ENCODE peak calls at places on chromosomes 12 and 14, in seven cellular contexts. One of them, this sample, is unnamed.
A peak's percentile ranks its signal among the peaks of the same experiment; 100 is the strongest.

GRCh38 chr12:124232654-124232987 is 62.3 kb upstream of the RFLNA start:
- DNase-seq in stimulated activated CD4-positive, alpha-beta T cell treated with anti-CD3 and anti-CD28 coated beads, Interleukin-15, amount 100 ng/mL, for 1 hour: no peak
- DNase-seq in astrocyte of the cerebellum: no peak
- DNase-seq in iris pigment epithelial cell: no peak
- DNase-seq in GM06990: no peak
- DNase-seq in NCI-H345: no peak
- DNase-seq in NAMALWA: no peak
- DNase-seq in this sample: no peak

GRCh38 chr12:132766380-132767085 is 4.9 kb upstream of the ANKLE2 start:
- DNase-seq in stimulated activated CD4-positive, alpha-beta T cell treated with anti-CD3 and anti-CD28 coated beads, Interleukin-15, amount 100 ng/mL, for 1 hour: no peak
- DNase-seq in astrocyte of the cerebellum: no peak
- DNase-seq in iris pigment epithelial cell: no peak
- DNase-seq in GM06990: no peak
- DNase-seq in NCI-H345: no peak
- DNase-seq in NAMALWA: no peak
- DNase-seq in this sample: no peak

GRCh38 chr12:43742106-43742505 is 16.5 kb downstream of the PUS7L start:
- DNase-seq in stimulated activated CD4-positive, alpha-beta T cell treated with anti-CD3 and anti-CD28 coated beads, Interleukin-15, amount 100 ng/mL, for 1 hour: no peak
- DNase-seq in astrocyte of the cerebellum: peak; percentile 46
- DNase-seq in iris pigment epithelial cell: peak; percentile 95
- DNase-seq in GM06990: no peak
- DNase-seq in NCI-H345: no peak
- DNase-seq in NAMALWA: no peak
- DNase-seq in this sample: no peak

GRCh38 chr12:116544656-116545055 is 14.5 kb upstream of the MAP1LC3B2 start:
- DNase-seq in stimulated activated CD4-positive, alpha-beta T cell treated with anti-CD3 and anti-CD28 coated beads, Interleukin-15, amount 100 ng/mL, for 1 hour: no peak
- DNase-seq in astrocyte of the cerebellum: no peak
- DNase-seq in iris pigment epithelial cell: no peak
- DNase-seq in GM06990: no peak
- DNase-seq in NCI-H345: no peak
- DNase-seq in NAMALWA: no peak
- DNase-seq in this sample: no peak

GRCh38 chr12:103677341-103677740 is 90.3 kb downstream of the STAB2 start:
- DNase-seq in stimulated activated CD4-positive, alpha-beta T cell treated with anti-CD3 and anti-CD28 coated beads, Interleukin-15, amount 100 ng/mL, for 1 hour: no peak
- DNase-seq in astrocyte of the cerebellum: no peak
- DNase-seq in iris pigment epithelial cell: no peak
- DNase-seq in GM06990: no peak
- DNase-seq in NCI-H345: peak; percentile 31
- DNase-seq in NAMALWA: no peak
- DNase-seq in this sample: no peak

GRCh38 chr12:130137141-130138018 is 24.9 kb upstream of the FZD10 start:
- DNase-seq in stimulated activated CD4-positive, alpha-beta T cell treated with anti-CD3 and anti-CD28 coated beads, Interleukin-15, amount 100 ng/mL, for 1 hour: no peak
- DNase-seq in astrocyte of the cerebellum: no peak
- DNase-seq in iris pigment epithelial cell: no peak
- DNase-seq in GM06990: no peak
- DNase-seq in NCI-H345: peak; percentile 82
- DNase-seq in NAMALWA: no peak
- DNase-seq in this sample: no peak

GRCh38 chr12:62429457-62429856 is 37.2 kb upstream of the MON2 start:
- DNase-seq in stimulated activated CD4-positive, alpha-beta T cell treated with anti-CD3 and anti-CD28 coated beads, Interleukin-15, amount 100 ng/mL, for 1 hour: no peak
- DNase-seq in astrocyte of the cerebellum: no peak
- DNase-seq in iris pigment epithelial cell: no peak
- DNase-seq in GM06990: no peak
- DNase-seq in NCI-H345: no peak
- DNase-seq in NAMALWA: no peak
- DNase-seq in this sample: no peak

GRCh38 chr14:61120576-61120975 is 139.5 kb downstream of the SLC38A6 start:
- DNase-seq in stimulated activated CD4-positive, alpha-beta T cell treated with anti-CD3 and anti-CD28 coated beads, Interleukin-15, amount 100 ng/mL, for 1 hour: no peak
- DNase-seq in astrocyte of the cerebellum: no peak
- DNase-seq in iris pigment epithelial cell: no peak
- DNase-seq in GM06990: no peak
- DNase-seq in NCI-H345: no peak
- DNase-seq in NAMALWA: no peak
- DNase-seq in this sample: no peak

GRCh38 chr14:101114726-101115481 is 211.4 kb upstream of the RTL1 start:
- DNase-seq in stimulated activated CD4-positive, alpha-beta T cell treated with anti-CD3 and anti-CD28 coated beads, Interleukin-15, amount 100 ng/mL, for 1 hour: no peak
- DNase-seq in astrocyte of the cerebellum: no peak
- DNase-seq in iris pigment epithelial cell: no peak
- DNase-seq in GM06990: no peak
- DNase-seq in NCI-H345: no peak
- DNase-seq in NAMALWA: no peak
- DNase-seq in this sample: no peak

GRCh38 chr14:23389396-23389795 is 12.6 kb downstream of the CMTM5 start:
- DNase-seq in stimulated activated CD4-positive, alpha-beta T cell treated with anti-CD3 and anti-CD28 coated beads, Interleukin-15, amount 100 ng/mL, for 1 hour: no peak
- DNase-seq in astrocyte of the cerebellum: no peak
- DNase-seq in iris pigment epithelial cell: no peak
- DNase-seq in GM06990: no peak
- DNase-seq in NCI-H345: no peak
- DNase-seq in NAMALWA: no peak
- DNase-seq in this sample: no peak

GRCh38 chr14:72714094-72714493 is 179.8 kb downstream of the DPF3 start:
- DNase-seq in stimulated activated CD4-positive, alpha-beta T cell treated with anti-CD3 and anti-CD28 coated beads, Interleukin-15, amount 100 ng/mL, for 1 hour: no peak
- DNase-seq in astrocyte of the cerebellum: no peak
- DNase-seq in iris pigment epithelial cell: no peak
- DNase-seq in GM06990: peak; percentile 72
- DNase-seq in NCI-H345: no peak
- DNase-seq in NAMALWA: no peak
- DNase-seq in this sample: no peak

GRCh38 chr12:11716794-11717532 is 67.5 kb downstream of the ETV6 start:
- DNase-seq in stimulated activated CD4-positive, alpha-beta T cell treated with anti-CD3 and anti-CD28 coated beads, Interleukin-15, amount 100 ng/mL, for 1 hour: no peak
- DNase-seq in astrocyte of the cerebellum: no peak
- DNase-seq in iris pigment epithelial cell: peak; percentile 37
- DNase-seq in GM06990: no peak
- DNase-seq in NCI-H345: no peak
- DNase-seq in NAMALWA: no peak
- DNase-seq in this sample: no peak

GRCh38 chr12:4115570-4115969 is 158.0 kb upstream of the CCND2 start:
- DNase-seq in stimulated activated CD4-positive, alpha-beta T cell treated with anti-CD3 and anti-CD28 coated beads, Interleukin-15, amount 100 ng/mL, for 1 hour: no peak
- DNase-seq in astrocyte of the cerebellum: no peak
- DNase-seq in iris pigment epithelial cell: no peak
- DNase-seq in GM06990: no peak
- DNase-seq in NCI-H345: no peak
- DNase-seq in NAMALWA: no peak
- DNase-seq in this sample: no peak

GRCh38 chr14:46250113-46250703 is 401.4 kb downstream of the RPL10L start:
- DNase-seq in stimulated activated CD4-positive, alpha-beta T cell treated with anti-CD3 and anti-CD28 coated beads, Interleukin-15, amount 100 ng/mL, for 1 hour: no peak
- DNase-seq in astrocyte of the cerebellum: peak; percentile 1
- DNase-seq in iris pigment epithelial cell: peak; percentile 28
- DNase-seq in GM06990: no peak
- DNase-seq in NCI-H345: peak; percentile 2
- DNase-seq in NAMALWA: peak; percentile 18
- DNase-seq in this sample: no peak

GRCh38 chr12:131929530-131930456 is 717 bp downstream of the PUS1 start:
- DNase-seq in stimulated activated CD4-positive, alpha-beta T cell treated with anti-CD3 and anti-CD28 coated beads, Interleukin-15, amount 100 ng/mL, for 1 hour: no peak
- DNase-seq in astrocyte of the cerebellum: no peak
- DNase-seq in iris pigment epithelial cell: peak; percentile 38
- DNase-seq in GM06990: peak; percentile 67
- DNase-seq in NCI-H345: peak; percentile 14
- DNase-seq in NAMALWA: peak; percentile 58
- DNase-seq in this sample: no peak

GRCh38 chr14:22460461-22461195 is 128.4 kb downstream of the DAD1 start:
- DNase-seq in stimulated activated CD4-positive, alpha-beta T cell treated with anti-CD3 and anti-CD28 coated beads, Interleukin-15, amount 100 ng/mL, for 1 hour: no peak
- DNase-seq in astrocyte of the cerebellum: no peak
- DNase-seq in iris pigment epithelial cell: peak; percentile 75
- DNase-seq in GM06990: peak; percentile 39
- DNase-seq in NCI-H345: no peak
- DNase-seq in NAMALWA: no peak
- DNase-seq in this sample: no peak

GRCh38 chr12:110426300-110426910 is 22.9 kb upstream of the ANAPC7 start:
- DNase-seq in stimulated activated CD4-positive, alpha-beta T cell treated with anti-CD3 and anti-CD28 coated beads, Interleukin-15, amount 100 ng/mL, for 1 hour: no peak
- DNase-seq in astrocyte of the cerebellum: no peak
- DNase-seq in iris pigment epithelial cell: no peak
- DNase-seq in GM06990: no peak
- DNase-seq in NCI-H345: no peak
- DNase-seq in NAMALWA: no peak
- DNase-seq in this sample: no peak

GRCh38 chr12:43057561-43057960 is 468.0 kb upstream of the PRICKLE1 start:
- DNase-seq in stimulated activated CD4-positive, alpha-beta T cell treated with anti-CD3 and anti-CD28 coated beads, Interleukin-15, amount 100 ng/mL, for 1 hour: no peak
- DNase-seq in astrocyte of the cerebellum: peak; percentile 28
- DNase-seq in iris pigment epithelial cell: peak; percentile 24
- DNase-seq in GM06990: no peak
- DNase-seq in NCI-H345: no peak
- DNase-seq in NAMALWA: no peak
- DNase-seq in this sample: no peak

GRCh38 chr12:117857632-117858274 is 111.0 kb downstream of the KSR2 start:
- DNase-seq in stimulated activated CD4-positive, alpha-beta T cell treated with anti-CD3 and anti-CD28 coated beads, Interleukin-15, amount 100 ng/mL, for 1 hour: peak; percentile 20
- DNase-seq in astrocyte of the cerebellum: no peak
- DNase-seq in iris pigment epithelial cell: peak; percentile 56
- DNase-seq in GM06990: no peak
- DNase-seq in NCI-H345: peak; percentile 46
- DNase-seq in NAMALWA: peak; percentile 79
- DNase-seq in this sample: no peak

GRCh38 chr12:31868980-31869379 is 90.2 kb upstream of the RESF1 start:
- DNase-seq in stimulated activated CD4-positive, alpha-beta T cell treated with anti-CD3 and anti-CD28 coated beads, Interleukin-15, amount 100 ng/mL, for 1 hour: no peak
- DNase-seq in astrocyte of the cerebellum: no peak
- DNase-seq in iris pigment epithelial cell: peak; percentile 36
- DNase-seq in GM06990: no peak
- DNase-seq in NCI-H345: peak; percentile 47
- DNase-seq in NAMALWA: no peak
- DNase-seq in this sample: no peak

GRCh38 chr14:24224618-24225071 is 7.5 kb downstream of the NEDD8 start:
- DNase-seq in stimulated activated CD4-positive, alpha-beta T cell treated with anti-CD3 and anti-CD28 coated beads, Interleukin-15, amount 100 ng/mL, for 1 hour: no peak
- DNase-seq in astrocyte of the cerebellum: peak; percentile 66
- DNase-seq in iris pigment epithelial cell: peak; percentile 95
- DNase-seq in GM06990: no peak
- DNase-seq in NCI-H345: no peak
- DNase-seq in NAMALWA: no peak
- DNase-seq in this sample: no peak

GRCh38 chr14:91249841-91250616 is 5.5 kb upstream of the GPR68 start:
- DNase-seq in stimulated activated CD4-positive, alpha-beta T cell treated with anti-CD3 and anti-CD28 coated beads, Interleukin-15, amount 100 ng/mL, for 1 hour: no peak
- DNase-seq in astrocyte of the cerebellum: no peak
- DNase-seq in iris pigment epithelial cell: peak; percentile 36
- DNase-seq in GM06990: peak; percentile 86
- DNase-seq in NCI-H345: peak; percentile 34
- DNase-seq in NAMALWA: peak; percentile 83
- DNase-seq in this sample: no peak

GRCh38 chr12:32107376-32108267 is 975 bp downstream of the BICD1 start:
- DNase-seq in stimulated activated CD4-positive, alpha-beta T cell treated with anti-CD3 and anti-CD28 coated beads, Interleukin-15, amount 100 ng/mL, for 1 hour: peak; percentile 20
- DNase-seq in astrocyte of the cerebellum: no peak
- DNase-seq in iris pigment epithelial cell: peak; percentile 83
- DNase-seq in GM06990: no peak
- DNase-seq in NCI-H345: peak; percentile 41
- DNase-seq in NAMALWA: peak; percentile 54
- DNase-seq in this sample: no peak

GRCh38 chr14:63273717-63274673 is 44.7 kb downstream of the GPHB5 start:
- DNase-seq in stimulated activated CD4-positive, alpha-beta T cell treated with anti-CD3 and anti-CD28 coated beads, Interleukin-15, amount 100 ng/mL, for 1 hour: no peak
- DNase-seq in astrocyte of the cerebellum: no peak
- DNase-seq in iris pigment epithelial cell: no peak
- DNase-seq in GM06990: no peak
- DNase-seq in NCI-H345: no peak
- DNase-seq in NAMALWA: no peak
- DNase-seq in this sample: no peak

GRCh38 chr14:26180221-26180620 is 417.6 kb downstream of the NOVA1 start:
- DNase-seq in stimulated activated CD4-positive, alpha-beta T cell treated with anti-CD3 and anti-CD28 coated beads, Interleukin-15, amount 100 ng/mL, for 1 hour: no peak
- DNase-seq in astrocyte of the cerebellum: no peak
- DNase-seq in iris pigment epithelial cell: no peak
- DNase-seq in GM06990: no peak
- DNase-seq in NCI-H345: peak; percentile 88
- DNase-seq in NAMALWA: no peak
- DNase-seq in this sample: no peak

GRCh38 chr14:104927432-104927816 is 2.7 kb downstream of the PLD4 start:
- DNase-seq in stimulated activated CD4-positive, alpha-beta T cell treated with anti-CD3 and anti-CD28 coated beads, Interleukin-15, amount 100 ng/mL, for 1 hour: no peak
- DNase-seq in astrocyte of the cerebellum: no peak
- DNase-seq in iris pigment epithelial cell: no peak
- DNase-seq in GM06990: no peak
- DNase-seq in NCI-H345: no peak
- DNase-seq in NAMALWA: no peak
- DNase-seq in this sample: no peak

GRCh38 chr12:113190761-113191160 is 5.2 kb downstream of the RITA1 start:
- DNase-seq in stimulated activated CD4-positive, alpha-beta T cell treated with anti-CD3 and anti-CD28 coated beads, Interleukin-15, amount 100 ng/mL, for 1 hour: no peak
- DNase-seq in astrocyte of the cerebellum: no peak
- DNase-seq in iris pigment epithelial cell: peak; percentile 57
- DNase-seq in GM06990: no peak
- DNase-seq in NCI-H345: no peak
- DNase-seq in NAMALWA: no peak
- DNase-seq in this sample: no peak

GRCh38 chr12:53292441-53292840 is 2.9 kb upstream of the PFDN5 start:
- DNase-seq in stimulated activated CD4-positive, alpha-beta T cell treated with anti-CD3 and anti-CD28 coated beads, Interleukin-15, amount 100 ng/mL, for 1 hour: no peak
- DNase-seq in astrocyte of the cerebellum: no peak
- DNase-seq in iris pigment epithelial cell: no peak
- DNase-seq in GM06990: no peak
- DNase-seq in NCI-H345: peak; percentile 79
- DNase-seq in NAMALWA: no peak
- DNase-seq in this sample: no peak

GRCh38 chr12:11765817-11766794 is 116.6 kb downstream of the ETV6 start:
- DNase-seq in stimulated activated CD4-positive, alpha-beta T cell treated with anti-CD3 and anti-CD28 coated beads, Interleukin-15, amount 100 ng/mL, for 1 hour: peak; percentile 51
- DNase-seq in astrocyte of the cerebellum: peak; percentile 63
- DNase-seq in iris pigment epithelial cell: peak; percentile 80
- DNase-seq in GM06990: peak; percentile 78
- DNase-seq in NCI-H345: no peak
- DNase-seq in NAMALWA: peak; percentile 40
- DNase-seq in this sample: no peak

GRCh38 chr12:2958432-2959193 is 584 bp upstream of the TEAD4 start:
- DNase-seq in stimulated activated CD4-positive, alpha-beta T cell treated with anti-CD3 and anti-CD28 coated beads, Interleukin-15, amount 100 ng/mL, for 1 hour: no peak
- DNase-seq in astrocyte of the cerebellum: no peak
- DNase-seq in iris pigment epithelial cell: peak; percentile 59
- DNase-seq in GM06990: no peak
- DNase-seq in NCI-H345: peak; percentile 73
- DNase-seq in NAMALWA: no peak
- DNase-seq in this sample: no peak

GRCh38 chr12:1518763-1519516 is 75.4 kb downstream of the FBXL14 start:
- DNase-seq in stimulated activated CD4-positive, alpha-beta T cell treated with anti-CD3 and anti-CD28 coated beads, Interleukin-15, amount 100 ng/mL, for 1 hour: no peak
- DNase-seq in astrocyte of the cerebellum: peak; percentile 65
- DNase-seq in iris pigment epithelial cell: peak; percentile 93
- DNase-seq in GM06990: no peak
- DNase-seq in NCI-H345: peak; percentile 21
- DNase-seq in NAMALWA: no peak
- DNase-seq in this sample: peak; percentile 33

This sample was measured in Panc1.